ENCODE peak calls at places on chromosomes 1 and 21, in four cellular contexts. F, Y, K and X are unnamed samples.

GRCh38 chr1:206699626-206700025 is 14.9 kb downstream of the MAPKAPK2 start:
- DNase-seq in Y (no peak), K (no peak), F (peak; percentile 83), X (peak; percentile 70)

GRCh38 chr21:44764319-44765230 is 37.0 kb downstream of the UBE2G2 start:
- DNase-seq in F (no peak), K (no peak), Y (no peak), X (no peak)

GRCh38 chr21:33047231-33047630 is 21.5 kb downstream of the OLIG2 start:
- DNase-seq in K (no peak), Y (no peak), F (no peak), X (no peak)

GRCh38 chr1:244353572-244354091 is 98.1 kb downstream of the ADSS2 start:
- DNase-seq in Y (no peak), K (peak; percentile 40), F (peak; percentile 30), X (peak; percentile 77)

GRCh38 chr1:5730272-5731109 is 261.7 kb downstream of the NPHP4 start:
- DNase-seq in F (no peak), Y (no peak), K (no peak), X (no peak)

GRCh38 chr1:150971583-150972416 is 2.8 kb downstream of the CERS2 start:
- DNase-seq in K (no peak), Y (no peak), F (no peak), X (no peak)

GRCh38 chr1:109151146-109151545 is 37.2 kb downstream of the ELAPOR1 start:
- DNase-seq in F (no peak), Y (peak; percentile 27), K (no peak), X (no peak)

GRCh38 chr1:205072286-205072685 is 12.0 kb downstream of the TMEM81 start:
- DNase-seq in Y (no peak), F (no peak), K (no peak), X (no peak)

GRCh38 chr1:1285618-1286311 is 5.5 kb downstream of the SCNN1D start:
- DNase-seq in Y (no peak), F (no peak), K (no peak), X (no peak)

GRCh38 chr1:21816602-21817302 is 4.7 kb downstream of the LDLRAD2 start:
- DNase-seq in F (no peak), K (no peak), Y (no peak), X (no peak)

GRCh38 chr1:205596876-205597275 is 34.9 kb downstream of the ELK4 start:
- DNase-seq in K (no peak), Y (no peak), F (no peak), X (no peak)

GRCh38 chr1:5009376-5010065 is 355.1 kb downstream of the AJAP1 start:
- DNase-seq in Y (no peak), K (no peak), F (no peak), X (no peak)

GRCh38 chr21:15197696-15198095 is 132.9 kb upstream of the NRIP1 start:
- DNase-seq in Y (no peak), K (no peak), F (no peak), X (no peak)

GRCh38 chr1:178645826-178646200 is 79.2 kb upstream of the RALGPS2 start:
- DNase-seq in K (no peak), F (no peak), Y (no peak), X (no peak)

GRCh38 chr1:24727490-24728214 is 17.6 kb upstream of the CLIC4 start:
- DNase-seq in F (no peak), Y (no peak), K (no peak), X (peak; percentile 78)

GRCh38 chr1:77514871-77515776 is 167.3 kb downstream of the ZZZ3 start:
- DNase-seq in K (no peak), Y (no peak), F (no peak), X (no peak)

GRCh38 chr21:45747802-45748445 is 104.4 kb downstream of the PCBP3 start:
- DNase-seq in F (no peak), K (no peak), Y (peak; percentile 22), X (no peak)

GRCh38 chr1:5831600-5832335 is 160.5 kb downstream of the NPHP4 start:
- DNase-seq in F (no peak), K (no peak), Y (no peak), X (no peak)

GRCh38 chr1:115238336-115239147 is 99.5 kb downstream of the NGF start:
- DNase-seq in F (no peak), K (no peak), Y (no peak), X (no peak)
- TF ChIP-seq CTCF in F (no peak), K (no peak), Y (no peak), X (no peak)

GRCh38 chr1:10830961-10831669 is 34.7 kb upstream of the CASZ1 start:
- DNase-seq in K (no peak), Y (no peak), F (no peak), X (no peak)
- H3K27ac ChIP-seq in K (no peak overlapping the region), Y (no peak overlapping the region), F (no peak overlapping the region), X (no peak overlapping the region)

DNA sequence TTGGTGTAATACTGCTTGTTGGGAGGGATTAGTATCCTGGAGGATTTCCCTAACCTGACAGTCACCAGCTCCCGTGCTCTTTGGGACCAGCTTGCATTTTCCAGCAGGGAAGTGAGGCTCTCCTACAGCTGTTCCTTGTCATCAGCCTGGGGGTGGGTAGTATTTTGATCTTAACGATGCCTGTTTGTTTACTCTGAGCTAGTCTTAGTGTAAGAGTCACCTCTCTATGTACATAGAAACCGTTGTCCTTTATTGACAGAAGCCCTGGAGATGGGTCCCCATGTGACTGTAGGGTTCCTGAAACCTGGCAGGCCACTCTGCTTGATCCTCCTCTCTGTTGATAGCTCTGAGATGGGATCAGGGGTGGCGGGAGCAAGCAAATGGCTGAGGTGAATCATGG is 58.0 kb downstream of the ACP6 start:
- DNase-seq in Y (peak; percentile 59), K (no peak), F (no peak), X (no peak)
- H3K4me1 ChIP-seq in Y (peaks cover 3% of the 10 kb centered on the region), K (peaks cover 24% of the 10 kb centered on the region), F (peaks cover 75% of the 10 kb centered on the region), X (peaks cover 5% of the 10 kb centered on the region)

DNA sequence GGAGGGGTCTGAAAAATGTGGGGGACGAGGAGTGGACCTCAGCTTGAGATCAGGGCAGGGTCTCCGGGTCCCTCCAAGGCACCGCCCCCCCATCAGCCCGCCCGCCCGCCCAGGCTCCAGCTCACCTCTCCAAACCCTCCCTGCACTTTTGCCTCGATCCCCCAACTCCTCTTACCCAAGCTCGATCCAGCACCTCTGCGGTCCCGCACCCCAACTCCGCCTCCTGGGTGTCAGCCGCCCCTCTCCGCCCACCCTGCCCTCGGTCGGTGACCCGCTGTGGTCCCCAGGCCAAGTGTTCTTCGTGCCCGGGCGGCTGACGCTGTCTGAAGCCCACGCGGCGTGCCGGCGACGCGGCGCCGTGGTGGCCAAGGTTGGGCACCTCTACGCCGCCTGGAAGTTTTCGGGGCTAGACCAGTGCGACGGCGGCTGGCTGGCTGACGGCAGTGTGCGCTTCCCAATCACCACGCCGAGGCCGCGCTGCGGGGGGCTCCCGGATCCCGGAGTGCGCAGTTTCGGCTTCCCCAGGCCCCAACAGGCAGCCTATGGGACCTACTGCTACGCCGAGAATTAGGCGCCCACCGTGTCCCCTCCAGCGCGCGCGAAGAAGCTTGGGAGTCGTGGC is 5.7 kb downstream of the HAPLN2 start:
- DNase-seq in K (no peak), F (no peak), Y (no peak), X (no peak)
- TF ChIP-seq CTCF in K (no peak), F (no peak), Y (no peak), X (no peak)